ENCODE peak calls at places on chromosomes 16 and 17, in eight cellular contexts. S, U, O, T, C, M, J and B are unnamed samples. For H3K4me1, the result is how much of the 10 kb centered on the place peaks cover.

GRCh38 chr17:72599891-72600290 is 479.1 kb downstream of the SOX9 start:
- DNase-seq in S (no peak), U (no peak), O (no peak), T (no peak), C (no peak), M (no peak), J (no peak), B (no peak)

GRCh38 chr16:56269824-56270684 is 78.8 kb downstream of the GNAO1 start:
- DNase-seq in S (no peak), U (no peak), O (no peak), T (no peak), C (no peak), M (peak), J (no peak), B (no peak)

GRCh38 chr17:48241131-48241591 is 133.6 kb downstream of the SNX11 start:
- DNase-seq in S (no peak), U (no peak), O (no peak), T (no peak), C (peak), M (peak), J (no peak), B (no peak)

GRCh38 chr16:67928147-67928546 is 3.5 kb downstream of the CTRL start:
- DNase-seq in S (no peak), U (no peak), O (no peak), T (no peak), C (no peak), M (no peak), J (no peak), B (no peak)

GRCh38 chr16:84836234-84836647 is 16.5 kb downstream of the CRISPLD2 start:
- DNase-seq in S (peak), U (no peak), O (peak), T (peak), C (peak), M (peak), J (peak), B (no peak)

GRCh38 chr17:50834786-50835562 is 412 bp upstream of the WFIKKN2 start:
- DNase-seq in S (no peak), U (no peak), O (no peak), T (peak), C (no peak), M (no peak), J (no peak), B (no peak)

GRCh38 chr16:8920676-8921625 is 38.8 kb downstream of the LITAFD start:
- DNase-seq in S (no peak), U (no peak), O (no peak), T (no peak), C (no peak), M (no peak), J (no peak), B (no peak)

GRCh38 chr16:1042776-1043349 is 29.7 kb upstream of the SSTR5 start:
- DNase-seq in S (no peak), U (no peak), O (no peak), T (no peak), C (no peak), M (no peak), J (no peak), B (no peak)

DNA sequence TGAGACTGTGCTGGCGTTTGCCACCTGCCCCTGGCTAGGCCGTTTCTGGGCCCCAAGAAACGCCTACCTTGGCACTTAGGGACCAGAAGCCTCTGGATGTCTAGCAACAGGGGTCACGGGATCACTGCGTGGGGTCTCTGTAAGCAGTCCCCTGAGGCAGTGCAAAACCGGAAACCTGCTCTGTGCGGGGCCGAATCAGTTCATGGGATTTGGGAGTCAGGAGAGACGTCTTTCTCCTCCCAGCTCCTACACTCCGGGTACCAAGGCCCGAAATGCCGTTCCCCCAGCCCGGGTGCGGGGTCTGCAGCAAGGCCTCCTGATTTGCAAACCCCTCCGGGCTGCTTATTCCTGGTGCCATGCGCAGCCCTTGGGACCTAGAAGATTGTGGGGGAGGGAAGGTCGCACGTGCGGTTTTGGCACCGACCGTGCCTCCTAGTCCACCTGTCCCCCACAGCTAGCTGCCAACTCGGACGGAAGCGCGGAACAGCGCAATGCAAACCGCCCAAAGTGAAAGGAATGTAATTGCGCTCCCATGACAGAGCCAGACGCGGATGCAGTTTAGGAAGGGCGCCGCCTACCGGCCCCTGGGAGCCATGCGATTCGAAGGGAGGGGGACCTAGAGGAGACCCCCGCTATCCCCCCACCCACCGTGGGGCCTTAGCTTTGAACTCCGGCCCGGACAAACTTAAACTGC is 6.5 kb downstream of the IRX5 start:
- DNase-seq in S (peak), U (no peak), O (peak), T (peak), C (no peak), M (peak), J (no peak), B (no peak)
- H3K4me3 ChIP-seq in S (peak), U (no peak), O (peak), T (peak), C (peak), M (peak), J (peak), B (no peak)

GRCh38 chr16:57992084-57992483 is 8.4 kb downstream of the ZNF319 start:
- DNase-seq in S (no peak), U (no peak), O (peak), T (no peak), C (no peak), M (no peak), J (no peak), B (no peak)

GRCh38 chr16:57994778-57995177 is 5.7 kb downstream of the ZNF319 start:
- DNase-seq in S (no peak), U (no peak), O (peak), T (no peak), C (peak), M (peak), J (no peak), B (peak)

GRCh38 chr16:57994361-57994760 is 6.1 kb downstream of the ZNF319 start:
- DNase-seq in S (no peak), U (no peak), O (peak), T (no peak), C (no peak), M (no peak), J (no peak), B (no peak)

GRCh38 chr16:57993452-57993851 is 7.0 kb downstream of the ZNF319 start:
- DNase-seq in S (no peak), U (no peak), O (peak), T (peak), C (no peak), M (no peak), J (no peak), B (no peak)

DNA sequence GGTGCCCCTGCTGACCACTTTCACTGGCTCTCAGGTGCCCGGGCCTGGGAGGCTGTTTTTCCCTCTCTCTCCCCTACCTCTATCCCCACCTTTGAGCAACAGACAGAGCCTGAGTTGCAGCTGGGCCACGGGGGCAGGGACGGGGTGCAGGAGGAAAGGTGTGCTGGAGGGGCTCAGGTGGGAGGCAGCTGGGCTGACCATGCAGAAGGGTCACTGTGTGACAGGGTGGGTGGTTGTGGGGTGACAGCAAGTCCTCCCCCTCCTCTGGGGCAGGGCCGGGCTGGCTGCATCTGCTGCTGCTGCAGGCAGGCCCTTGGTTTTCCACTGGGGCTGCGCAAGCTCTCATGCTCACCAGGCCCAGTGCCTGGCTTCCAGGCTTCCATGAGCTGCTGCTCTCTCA is 6.6 kb downstream of the ZNF319 start:
- DNase-seq in S (no peak), U (no peak), O (peak), T (no peak), C (no peak), M (no peak), J (no peak), B (no peak)
- H3K4me1 ChIP-seq in S (under half), U (under half), O (half or more), T (under half), C (under half), M (under half), J (under half), B (under half)

GRCh38 chr16:75462804-75463203 is 1.7 kb downstream of the TMEM170A start:
- DNase-seq in S (no peak), U (no peak), O (no peak), T (no peak), C (no peak), M (no peak), J (no peak), B (no peak)
- H3K4me3 ChIP-seq in S (no peak), U (peak), O (no peak), T (peak), C (peak), M (peak), J (peak), B (peak)

DNA sequence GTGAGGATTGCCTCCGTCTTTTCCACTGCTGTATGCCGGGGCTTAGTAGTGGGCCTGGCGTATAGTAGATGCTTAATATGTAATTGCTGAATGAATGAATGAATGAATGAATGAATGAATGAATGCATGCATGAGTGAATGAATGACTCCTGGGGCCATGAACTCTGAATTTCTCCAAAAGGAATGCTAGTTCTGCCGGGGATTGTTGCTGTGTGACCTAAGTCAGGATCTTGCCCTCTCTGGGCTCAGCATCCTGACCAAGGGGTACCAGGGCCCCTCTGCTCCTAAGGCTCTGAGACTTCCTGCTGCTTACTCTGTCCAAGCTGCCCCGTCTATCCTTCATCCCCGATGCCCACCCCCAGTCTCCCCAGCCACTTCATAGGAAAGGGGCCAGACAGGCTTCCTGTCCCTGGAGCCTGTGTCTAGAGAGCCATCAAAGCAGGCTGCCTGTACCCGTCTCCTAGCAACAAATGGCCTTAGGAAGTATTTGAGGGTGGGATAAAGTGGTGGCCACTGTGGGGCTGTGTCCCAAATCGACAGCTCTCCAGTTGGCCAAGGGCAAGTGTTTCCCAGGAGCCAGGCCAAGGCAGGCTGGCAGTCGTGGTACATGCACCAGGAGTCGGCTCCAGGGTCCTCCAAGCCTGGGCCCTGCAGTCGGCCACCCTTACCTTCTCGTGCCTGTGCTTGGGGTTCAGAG is 11.6 kb upstream of the MPRIP start:
- DNase-seq in S (no peak), U (no peak), O (peak), T (no peak), C (no peak), M (no peak), J (no peak), B (no peak)
- H3K4me1 ChIP-seq in S (under half), U (under half), O (under half), T (under half), C (under half), M (half or more), J (under half), B (under half)